ENCODE peak calls at places on chromosome 19, in seven cellular contexts. F is uterus, N is adrenal gland, P is A549, A is IMR-90, H is stomach, U is tibial nerve. M is an unnamed sample. For H3K4me1, the result is how much of the 10 kb centered on the place peaks cover.

GRCh38 chr19:50817941-50818858 is 5.4 kb downstream of the KLK1 start:
- DNase-seq in F (no peak), N (peak), P (peak), A (no peak), H (peak), U (no peak), M (peak)

GRCh38 chr19:29983568-29983967 is 41.5 kb downstream of the URI1 start:
- DNase-seq in F (no peak), N (no peak), P (no peak), A (no peak), H (no peak), U (no peak), M (no peak)

GRCh38 chr19:3573162-3573857 is 566 bp downstream of the HMG20B start:
- DNase-seq in F (no peak), N (no peak), P (no peak), A (no peak), H (peak), U (no peak), M (no peak)

GRCh38 chr19:18058208-18059009 is 28.3 kb downstream of the IL12RB1 start:
- DNase-seq in F (peak), N (peak), P (peak), A (peak), H (peak), U (peak), M (peak)

GRCh38 chr19:24140591-24140990 is 53.6 kb downstream of the ZNF254 start:
- DNase-seq in F (no peak), N (no peak), P (no peak), A (no peak), H (no peak), U (no peak), M (no peak)

GRCh38 chr19:15374796-15375440 is 4.7 kb downstream of the AKAP8 start:
- DNase-seq in F (peak), N (peak), P (no peak), A (no peak), H (no peak), U (no peak), M (peak)

GRCh38 chr19:46017095-46017429 is 5.8 kb downstream of the PGLYRP1 start:
- DNase-seq in F (no peak), N (no peak), P (no peak), A (no peak), H (no peak), U (no peak), M (no peak)

GRCh38 chr19:11096210-11096841 is 7.1 kb downstream of the LDLR start:
- DNase-seq in F (peak), N (peak), P (no peak), A (peak), H (no peak), U (no peak), M (peak)

GRCh38 chr19:40954573-40954972 is 36.5 kb upstream of the CYP2B6 start:
- DNase-seq in F (no peak), N (no peak), P (peak), A (no peak), H (no peak), U (no peak), M (no peak)

GRCh38 chr19:45136507-45137178 is 24.1 kb downstream of the NKPD1 start:
- DNase-seq in F (no peak), N (no peak), P (no peak), A (no peak), H (no peak), U (no peak), M (peak)

GRCh38 chr19:40525234-40526051 is 51.2 kb upstream of the SHKBP1 start:
- DNase-seq in F (no peak), N (no peak), P (no peak), A (no peak), H (no peak), U (no peak), M (no peak)

GRCh38 chr19:16096281-16096855 is 15.3 kb upstream of the RAB8A start:
- DNase-seq in F (no peak), N (no peak), P (peak), A (no peak), H (no peak), U (no peak), M (no peak)

GRCh38 chr19:11242864-11243797 is 3.7 kb downstream of the ANGPTL8 start:
- DNase-seq in F (peak), N (peak), P (peak), A (peak), H (peak), U (peak), M (peak)

GRCh38 chr19:8486661-8487136 is 15.7 kb downstream of the PRAM1 start:
- DNase-seq in F (no peak), N (no peak), P (no peak), A (no peak), H (no peak), U (no peak), M (no peak)

GRCh38 chr19:4538601-4538954 is 1.3 kb downstream of the LRG1 start:
- DNase-seq in F (no peak), N (no peak), P (no peak), A (no peak), H (no peak), U (no peak), M (no peak)

GRCh38 chr19:41039806-41040205 is 48.4 kb upstream of the CYP2A13 start:
- DNase-seq in F (no peak), N (no peak), P (no peak), A (no peak), H (no peak), U (no peak), M (no peak)

GRCh38 chr19:17079710-17080440 is 4.3 kb downstream of the MYO9B start:
- DNase-seq in F (peak), N (peak), P (peak), A (peak), H (peak), U (peak), M (peak)

GRCh38 chr19:6448045-6448444 is 11.5 kb downstream of the SLC25A23 start:
- DNase-seq in F (no peak), N (no peak), P (no peak), A (no peak), H (no peak), U (no peak), M (no peak)

GRCh38 chr19:45171211-45171623 is 6.8 kb downstream of the TRAPPC6A start:
- DNase-seq in F (no peak), N (no peak), P (no peak), A (no peak), H (no peak), U (no peak), M (no peak)

DNA sequence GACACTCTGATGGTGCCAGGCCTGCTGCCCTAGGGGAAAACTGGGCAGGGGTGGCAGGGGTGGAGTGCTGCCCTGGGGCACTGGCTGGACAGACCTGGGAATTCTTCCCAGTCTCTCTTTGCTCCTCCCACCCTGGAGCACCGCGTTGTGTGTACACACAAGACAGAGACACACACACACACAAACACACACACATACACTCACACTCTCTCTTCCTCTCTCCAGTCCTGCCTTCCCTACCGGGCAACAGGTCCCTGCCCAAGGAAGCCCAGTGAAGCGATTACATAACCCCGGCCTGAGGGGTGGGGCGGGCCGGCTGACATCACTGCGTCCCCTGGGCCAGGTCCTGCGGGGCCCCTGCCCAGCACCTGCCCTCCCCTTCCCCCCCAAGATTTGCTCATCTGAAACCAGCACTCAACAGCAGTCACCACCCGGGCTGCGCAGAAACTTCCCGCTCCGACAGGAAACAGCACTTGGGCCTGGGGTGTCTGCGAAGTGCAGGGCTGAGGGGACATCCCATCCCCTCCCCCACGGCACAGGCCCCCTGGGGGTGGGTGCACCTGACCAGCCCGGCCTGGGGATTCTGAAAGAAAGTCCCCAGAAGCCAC is 1.2 kb downstream of the MKNK2 start:
- DNase-seq in F (peak), N (peak), P (peak), A (peak), H (peak), U (peak), M (peak)
- TF ChIP-seq POLR2A in F (peak), N (peak), P (no peak), A (no peak), H (no peak), U (peak), M (peak)

DNA sequence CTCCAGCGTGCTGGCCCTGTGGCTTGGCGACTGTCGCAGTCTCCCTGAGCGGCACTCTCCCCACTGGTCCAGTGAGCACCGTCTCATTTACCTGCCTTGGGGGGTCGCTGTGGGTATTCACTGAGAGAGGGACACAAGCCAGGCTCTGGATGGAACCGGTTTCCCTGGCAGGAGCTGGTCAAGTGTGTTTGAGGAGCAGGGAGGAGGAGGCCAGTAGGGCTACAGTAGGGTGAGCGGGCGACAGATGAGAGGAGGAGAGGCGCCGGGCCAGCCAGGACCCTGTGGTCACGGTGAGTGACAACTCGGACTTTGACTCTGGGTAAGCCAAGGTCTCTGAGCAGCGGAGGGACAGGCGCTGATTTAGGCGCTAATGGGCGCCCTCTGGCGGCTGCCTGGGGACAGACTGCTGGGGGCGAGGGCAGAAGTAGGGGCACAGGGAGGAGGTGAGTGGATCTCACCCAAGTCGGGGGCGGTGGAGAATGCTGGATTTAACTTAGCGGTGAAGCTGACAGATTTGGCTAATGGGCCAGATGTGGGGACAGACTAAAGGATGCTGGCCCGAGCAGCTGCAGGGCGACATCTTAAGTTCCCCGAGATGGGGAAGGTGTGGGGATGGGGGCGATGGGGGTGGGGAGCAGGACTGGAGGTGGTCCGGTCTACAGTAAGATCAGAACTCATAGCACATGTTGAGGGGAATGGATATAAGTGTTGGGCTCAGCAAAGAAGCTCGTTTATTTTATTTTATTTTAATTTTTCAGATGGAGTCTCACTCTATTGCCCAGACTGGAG is 4.7 kb upstream of the PRMT1 start:
- DNase-seq in F (peak), N (peak), P (peak), A (peak), H (peak), U (peak), M (peak)
- H3K27ac ChIP-seq in F (peak), N (peak), P (peak), A (no peak), H (peak), U (no peak), M (peak)

GRCh38 chr19:58354478-58355030 is 1.3 kb upstream of the A1BG start:
- DNase-seq in F (no peak), N (no peak), P (no peak), A (no peak), H (no peak), U (no peak), M (no peak)
- H3K4me1 ChIP-seq in F (under half), N (under half), P (under half), A (under half), H (under half), U (under half), M (under half)

DNA sequence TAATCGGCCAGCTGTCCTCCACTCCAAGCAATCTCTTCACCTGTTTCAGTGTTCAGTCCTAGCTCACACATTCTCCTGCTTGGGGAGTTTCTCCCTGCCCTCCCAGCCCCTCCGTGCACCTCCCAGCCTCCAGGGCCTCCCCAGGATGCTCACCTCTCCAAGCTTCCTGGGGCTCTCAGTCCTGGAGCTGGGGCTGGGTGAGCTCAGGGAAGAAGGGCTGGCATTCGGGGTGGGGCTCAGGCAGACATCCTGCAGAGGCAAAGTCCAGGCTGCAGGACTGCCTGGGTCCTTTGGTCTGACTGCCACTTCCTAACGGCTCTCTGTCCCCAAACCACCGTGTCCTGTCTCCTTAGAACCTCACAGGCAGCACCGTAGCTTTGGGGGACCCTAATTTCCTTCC is 2.6 kb downstream of the TMEM150B start:
- DNase-seq in F (no peak), N (no peak), P (no peak), A (no peak), H (no peak), U (no peak), M (no peak)
- TF ChIP-seq POLR2A in F (no peak), N (no peak), P (no peak), A (no peak), H (no peak), U (no peak), M (no peak)

GRCh38 chr19:12933287-12934072 is at the start of gene FARSA:
- DNase-seq in F (peak), N (peak), P (peak), A (peak), H (peak), U (peak), M (peak)
- H3K27ac ChIP-seq in F (peak), N (peak), P (peak), A (peak), H (peak), U (peak), M (peak)

GRCh38 chr19:31257426-31258130 is 91.7 kb downstream of the TSHZ3 start:
- DNase-seq in F (no peak), N (no peak), P (no peak), A (no peak), H (no peak), U (no peak), M (no peak)

GRCh38 chr19:31255863-31256600 is 93.2 kb downstream of the TSHZ3 start:
- DNase-seq in F (no peak), N (no peak), P (no peak), A (no peak), H (no peak), U (no peak), M (no peak)

GRCh38 chr19:31257025-31257424 is 92.2 kb downstream of the TSHZ3 start:
- DNase-seq in F (no peak), N (no peak), P (no peak), A (no peak), H (no peak), U (no peak), M (no peak)

GRCh38 chr19:31255174-31255862 is 93.9 kb downstream of the TSHZ3 start:
- DNase-seq in F (no peak), N (no peak), P (no peak), A (no peak), H (peak), U (no peak), M (no peak)

DNA sequence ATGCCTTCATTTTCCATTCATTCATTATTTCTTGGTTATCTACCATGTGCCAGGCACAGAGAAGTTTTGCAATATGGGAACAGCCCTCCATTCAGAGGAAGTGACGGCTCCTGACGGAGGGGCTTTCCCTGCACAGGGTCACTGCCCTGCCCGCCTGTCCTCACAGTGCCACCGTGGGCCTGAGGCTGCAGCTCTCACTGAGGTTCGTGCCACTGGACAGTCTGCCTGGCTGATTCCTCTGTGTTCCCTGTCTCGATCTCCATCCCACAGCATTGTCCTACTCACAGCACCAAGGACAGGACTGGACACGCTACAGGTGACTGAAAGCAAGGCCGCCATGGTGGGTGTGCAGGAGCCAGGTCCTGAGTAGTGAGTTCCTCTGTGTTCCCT is 92.6 kb downstream of the TSHZ3 start:
- DNase-seq in F (no peak), N (no peak), P (no peak), A (no peak), H (no peak), U (no peak), M (no peak)
- H3K4me1 ChIP-seq in F (under half), N (under half), P (under half), A (under half), H (under half), U (under half), M (under half)

DNA sequence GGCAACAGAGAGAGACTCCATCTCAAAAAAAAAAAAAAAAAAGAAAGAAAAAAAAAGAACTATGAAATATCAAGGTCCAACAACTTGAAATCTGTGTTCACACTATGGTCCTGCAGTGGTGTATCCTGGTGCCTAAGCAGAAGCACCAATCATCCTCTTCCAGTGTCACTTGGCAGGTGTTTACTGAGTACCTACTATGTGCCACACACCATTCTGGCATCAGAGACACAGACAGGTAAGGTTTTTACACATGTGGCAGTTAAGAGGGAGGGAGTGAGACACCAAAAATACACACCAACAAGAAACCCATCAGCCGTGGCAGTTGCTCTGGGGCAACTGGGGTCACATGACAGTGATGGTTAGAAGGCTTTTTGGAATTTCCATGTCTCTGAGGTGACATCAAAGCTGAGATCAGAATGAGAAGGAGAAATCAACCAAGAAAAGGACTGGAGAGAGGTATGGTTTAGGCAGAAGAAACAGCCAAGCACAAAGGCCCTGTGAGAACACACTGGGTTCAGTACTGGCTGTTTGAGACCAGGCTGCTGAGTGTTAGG is 17.6 kb downstream of the PBX4 start:
- DNase-seq in F (no peak), N (no peak), P (no peak), A (no peak), H (no peak), U (no peak), M (peak)
- TF ChIP-seq POLR2A in F (no peak), N (no peak), P (no peak), A (no peak), H (no peak), U (no peak), M (no peak)

DNA sequence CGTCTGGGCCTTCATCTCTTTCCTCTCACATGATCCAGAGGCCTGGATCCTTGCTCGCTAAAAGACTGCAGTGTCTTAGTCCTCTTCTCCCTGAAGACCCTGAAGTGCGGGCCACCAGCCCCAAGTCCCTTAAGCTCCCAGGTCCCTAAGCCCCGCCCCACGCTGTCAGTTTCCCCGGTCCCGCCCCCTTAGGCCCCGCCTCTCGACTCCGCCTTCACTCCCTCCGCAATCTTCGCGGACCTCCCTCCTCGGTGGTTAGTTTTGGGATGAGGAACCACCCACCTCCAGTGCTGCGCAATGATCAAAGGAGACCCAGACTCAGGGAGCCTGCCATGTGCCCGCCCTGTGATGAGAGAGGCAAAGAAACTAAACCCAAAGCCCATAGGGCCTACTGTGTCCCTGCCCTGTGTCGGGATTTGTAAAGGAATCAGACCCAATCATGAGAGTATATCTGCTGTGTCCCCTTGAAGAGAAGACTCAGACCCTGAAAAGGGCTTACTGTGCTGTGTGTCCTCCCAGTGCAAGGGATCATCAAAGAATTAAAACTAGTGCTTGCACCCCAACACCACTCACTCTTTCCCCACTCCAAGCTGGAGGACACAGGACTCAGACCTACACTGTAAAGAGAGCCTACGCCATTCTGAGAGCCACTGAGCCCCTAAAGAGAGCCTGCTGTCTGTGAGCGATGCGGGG is 3.0 kb upstream of the COX6B1 start:
- DNase-seq in F (peak), N (peak), P (peak), A (peak), H (peak), U (peak), M (peak)
- H3K27ac ChIP-seq in F (peak), N (peak), P (peak), A (peak), H (peak), U (peak), M (peak)

DNA sequence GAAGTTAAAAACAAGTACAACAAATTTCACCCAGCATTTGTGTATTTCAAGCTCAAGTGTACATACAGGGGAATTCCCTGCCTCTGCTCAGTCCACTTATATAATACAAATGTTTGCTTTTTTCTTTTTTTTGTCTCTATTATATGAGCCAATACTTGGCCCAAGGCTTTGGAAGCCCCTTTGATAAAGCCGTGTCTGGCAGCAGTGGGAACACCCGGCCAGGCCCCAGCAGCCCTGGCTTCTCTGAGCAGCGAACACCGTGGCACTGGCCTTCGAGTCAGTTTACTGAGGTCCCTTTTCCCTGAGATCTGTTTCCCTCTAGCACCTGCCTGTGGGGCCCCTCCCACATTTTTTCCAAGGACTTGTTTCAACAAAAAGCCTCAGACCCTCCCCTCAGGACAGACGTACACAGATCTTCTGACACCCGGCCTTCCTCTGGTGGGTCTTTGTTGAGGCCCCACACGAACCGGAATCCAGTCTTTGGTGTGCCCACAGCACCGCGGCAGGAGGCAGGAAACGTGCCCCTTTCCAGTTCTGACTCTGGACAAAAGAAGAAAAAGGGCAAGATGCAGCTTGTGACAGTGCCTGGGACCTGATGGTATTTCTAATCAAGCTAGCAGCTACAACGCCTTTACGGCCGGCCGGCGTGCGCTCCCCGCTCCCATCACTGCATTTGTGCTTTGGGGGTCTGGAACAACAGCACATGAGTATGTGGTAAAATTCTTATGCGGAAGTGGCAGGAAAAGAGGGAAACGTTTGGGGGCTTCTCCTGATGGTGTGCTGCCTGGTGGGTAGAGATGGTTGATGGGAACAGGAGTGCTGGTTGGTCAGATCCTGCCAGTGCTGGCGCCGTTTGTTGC is 13.8 kb downstream of the SIPA1L3 start:
- DNase-seq in F (no peak), N (no peak), P (no peak), A (no peak), H (peak), U (no peak), M (peak)
- H3K4me1 ChIP-seq in F (under half), N (under half), P (under half), A (under half), H (under half), U (under half), M (under half)